ENCODE peak calls at places on chromosomes 12 and 14, in ten cellular contexts. G, H, B, I, O, Y, R, U, W and K are unnamed samples.

GRCh38 chr14:69413483-69413882 is 15.0 kb downstream of the SLC39A9 start:
- DNase-seq in G (no peak), H (no peak), B (no peak), I (no peak), O (no peak), Y (no peak), R (no peak), U (no peak), W (no peak), K (no peak)

GRCh38 chr14:70073924-70074566 is 114.7 kb downstream of the SLC8A3 start:
- DNase-seq in G (peak), H (peak), B (no peak), I (peak), O (peak), Y (peak), R (peak), U (peak), W (peak), K (peak)

GRCh38 chr14:58882577-58883018 is 244.8 kb downstream of the DACT1 start:
- DNase-seq in G (no peak), H (no peak), B (no peak), I (peak), O (no peak), Y (peak), R (peak), U (no peak), W (no peak), K (no peak)

GRCh38 chr14:53532871-53533270 is 379.7 kb upstream of the DDHD1 start:
- DNase-seq in G (no peak), H (no peak), B (no peak), I (no peak), O (no peak), Y (no peak), R (no peak), U (no peak), W (no peak), K (no peak)

GRCh38 chr14:24289649-24290283 is 9.8 kb downstream of the DHRS1 start:
- DNase-seq in G (no peak), H (peak), B (no peak), I (no peak), O (no peak), Y (no peak), R (no peak), U (no peak), W (no peak), K (no peak)

GRCh38 chr14:24056800-24057184 is 5.0 kb downstream of the CARMIL3 start:
- DNase-seq in G (no peak), H (no peak), B (no peak), I (no peak), O (no peak), Y (no peak), R (no peak), U (no peak), W (no peak), K (no peak)

GRCh38 chr14:62736004-62736403 is 309.3 kb downstream of the KCNH5 start:
- DNase-seq in G (no peak), H (no peak), B (no peak), I (no peak), O (no peak), Y (no peak), R (no peak), U (no peak), W (no peak), K (no peak)

GRCh38 chr12:91355150-91356006 is 172.8 kb upstream of the DCN start:
- DNase-seq in G (peak), H (no peak), B (no peak), I (peak), O (peak), Y (peak), R (peak), U (peak), W (peak), K (peak)

GRCh38 chr12:57049047-57049446 is 882 bp downstream of the MYO1A start:
- DNase-seq in G (no peak), H (no peak), B (no peak), I (no peak), O (no peak), Y (no peak), R (no peak), U (no peak), W (no peak), K (no peak)

GRCh38 chr12:62632521-62632920 is 165.9 kb downstream of the MON2 start:
- DNase-seq in G (no peak), H (peak), B (no peak), I (no peak), O (no peak), Y (no peak), R (peak), U (no peak), W (peak), K (peak)

GRCh38 chr14:100487304-100487703 is 99.9 kb downstream of the BEGAIN start:
- DNase-seq in G (no peak), H (no peak), B (no peak), I (no peak), O (no peak), Y (no peak), R (no peak), U (no peak), W (no peak), K (no peak)